ENCODE peak calls at places on chromosomes 2 and 18, in eight cellular contexts. One of them, this sample, is unnamed.

GRCh38 chr2:208062113-208062512 is 36.8 kb upstream of the PLEKHM3 start:
- DNase-seq in bronchial epithelial cell: peak
- DNase-seq in skeletal muscle cell: no peak
- DNase-seq in stimulated activated CD8-positive, alpha-beta memory T cell treated with anti-CD3 and anti-CD28 coated beads, Interleukin-15, amount 100 ng/mL, for 1 hour: no peak
- DNase-seq in G401: peak
- DNase-seq in NCI-H774: no peak
- DNase-seq in COR-L47: peak
- DNase-seq in stomach: no peak
- DNase-seq in this sample: no peak

GRCh38 chr2:18585526-18585925 is 3.8 kb downstream of the NT5C1B start:
- DNase-seq in stomach: no peak
- DNase-seq in skeletal muscle cell: no peak
- DNase-seq in bronchial epithelial cell: peak
- DNase-seq in G401: no peak
- DNase-seq in NCI-H774: no peak
- DNase-seq in COR-L47: no peak
- DNase-seq in stimulated activated CD8-positive, alpha-beta memory T cell treated with anti-CD3 and anti-CD28 coated beads, Interleukin-15, amount 100 ng/mL, for 1 hour: no peak
- DNase-seq in this sample: no peak

GRCh38 chr2:86442642-86443005 is 1.5 kb downstream of the KDM3A start:
- DNase-seq in skeletal muscle cell: peak
- DNase-seq in stomach: peak
- DNase-seq in COR-L47: peak
- DNase-seq in bronchial epithelial cell: peak
- DNase-seq in NCI-H774: peak
- DNase-seq in G401: peak
- DNase-seq in stimulated activated CD8-positive, alpha-beta memory T cell treated with anti-CD3 and anti-CD28 coated beads, Interleukin-15, amount 100 ng/mL, for 1 hour: peak
- DNase-seq in this sample: peak

GRCh38 chr2:233210843-233211600 is 40.5 kb upstream of the ATG16L1 start:
- DNase-seq in skeletal muscle cell: peak
- DNase-seq in bronchial epithelial cell: peak
- DNase-seq in G401: peak
- DNase-seq in stomach: peak
- DNase-seq in stimulated activated CD8-positive, alpha-beta memory T cell treated with anti-CD3 and anti-CD28 coated beads, Interleukin-15, amount 100 ng/mL, for 1 hour: no peak
- DNase-seq in NCI-H774: no peak
- DNase-seq in COR-L47: no peak
- DNase-seq in this sample: no peak

GRCh38 chr2:10390369-10390801 is 57.7 kb downstream of the ODC1 start:
- DNase-seq in NCI-H774: no peak
- DNase-seq in G401: no peak
- DNase-seq in stimulated activated CD8-positive, alpha-beta memory T cell treated with anti-CD3 and anti-CD28 coated beads, Interleukin-15, amount 100 ng/mL, for 1 hour: no peak
- DNase-seq in stomach: no peak
- DNase-seq in skeletal muscle cell: no peak
- DNase-seq in COR-L47: no peak
- DNase-seq in bronchial epithelial cell: peak
- DNase-seq in this sample: no peak

GRCh38 chr2:38376346-38376682 is 759 bp downstream of the ATL2 start:
- DNase-seq in G401: peak
- DNase-seq in skeletal muscle cell: no peak
- DNase-seq in stomach: peak
- DNase-seq in stimulated activated CD8-positive, alpha-beta memory T cell treated with anti-CD3 and anti-CD28 coated beads, Interleukin-15, amount 100 ng/mL, for 1 hour: peak
- DNase-seq in NCI-H774: peak
- DNase-seq in COR-L47: peak
- DNase-seq in bronchial epithelial cell: peak
- DNase-seq in this sample: no peak

GRCh38 chr18:48994044-48994651 is 43.4 kb upstream of the SMAD7 start:
- DNase-seq in stimulated activated CD8-positive, alpha-beta memory T cell treated with anti-CD3 and anti-CD28 coated beads, Interleukin-15, amount 100 ng/mL, for 1 hour: no peak
- DNase-seq in skeletal muscle cell: peak
- DNase-seq in bronchial epithelial cell: peak
- DNase-seq in stomach: no peak
- DNase-seq in G401: no peak
- DNase-seq in NCI-H774: no peak
- DNase-seq in COR-L47: peak
- DNase-seq in this sample: no peak

GRCh38 chr18:49898421-49898820 is 85.1 kb upstream of the ACAA2 start:
- DNase-seq in skeletal muscle cell: peak
- DNase-seq in COR-L47: no peak
- DNase-seq in G401: peak
- DNase-seq in stimulated activated CD8-positive, alpha-beta memory T cell treated with anti-CD3 and anti-CD28 coated beads, Interleukin-15, amount 100 ng/mL, for 1 hour: peak
- DNase-seq in stomach: peak
- DNase-seq in bronchial epithelial cell: peak
- DNase-seq in NCI-H774: no peak
- DNase-seq in this sample: peak

GRCh38 chr18:78875268-78875997 is 104.2 kb upstream of the SALL3 start:
- DNase-seq in bronchial epithelial cell: no peak
- DNase-seq in stomach: no peak
- DNase-seq in skeletal muscle cell: no peak
- DNase-seq in COR-L47: peak
- DNase-seq in NCI-H774: peak
- DNase-seq in G401: peak
- DNase-seq in stimulated activated CD8-positive, alpha-beta memory T cell treated with anti-CD3 and anti-CD28 coated beads, Interleukin-15, amount 100 ng/mL, for 1 hour: no peak
- DNase-seq in this sample: no peak

GRCh38 chr2:144515694-144516416 is 4.1 kb downstream of the ZEB2 start:
- DNase-seq in stimulated activated CD8-positive, alpha-beta memory T cell treated with anti-CD3 and anti-CD28 coated beads, Interleukin-15, amount 100 ng/mL, for 1 hour: no peak
- DNase-seq in skeletal muscle cell: no peak
- DNase-seq in NCI-H774: no peak
- DNase-seq in G401: no peak
- DNase-seq in stomach: no peak
- DNase-seq in bronchial epithelial cell: no peak
- DNase-seq in COR-L47: no peak
- DNase-seq in this sample: no peak

GRCh38 chr2:120926463-120927165 is 190.9 kb downstream of the GLI2 start:
- DNase-seq in G401: no peak
- DNase-seq in skeletal muscle cell: no peak
- DNase-seq in NCI-H774: no peak
- DNase-seq in stimulated activated CD8-positive, alpha-beta memory T cell treated with anti-CD3 and anti-CD28 coated beads, Interleukin-15, amount 100 ng/mL, for 1 hour: no peak
- DNase-seq in COR-L47: no peak
- DNase-seq in stomach: no peak
- DNase-seq in bronchial epithelial cell: no peak
- DNase-seq in this sample: no peak